ENCODE peak calls at places on chromosome 2, in seven cellular contexts. One of them, this sample, is unnamed. For H3K9me3, the result is how much of the 10 kb centered on the place peaks cover.

GRCh38 chr2:222613715-222614331 is 42.1 kb downstream of the FARSB start:
- DNase-seq in colonic mucosa: no peak
- DNase-seq in T-helper 17 cell: no peak
- DNase-seq in mucosa of descending colon: no peak
- DNase-seq in SJSA1: no peak
- DNase-seq in prostate gland: no peak
- DNase-seq in endodermal cell: peak
- DNase-seq in this sample: no peak

GRCh38 chr2:71423817-71424420 is 29.4 kb upstream of the DYSF start:
- DNase-seq in T-helper 17 cell: no peak
- DNase-seq in endodermal cell: no peak
- DNase-seq in SJSA1: no peak
- DNase-seq in prostate gland: no peak
- DNase-seq in mucosa of descending colon: no peak
- DNase-seq in colonic mucosa: no peak
- DNase-seq in this sample: no peak

GRCh38 chr2:7919510-7919909 is 762.3 kb upstream of the ID2 start:
- DNase-seq in T-helper 17 cell: no peak
- DNase-seq in prostate gland: no peak
- DNase-seq in colonic mucosa: no peak
- DNase-seq in SJSA1: no peak
- DNase-seq in endodermal cell: no peak
- DNase-seq in mucosa of descending colon: no peak
- DNase-seq in this sample: no peak

GRCh38 chr2:208399201-208399600 is 7.4 kb upstream of the PTH2R start:
- DNase-seq in mucosa of descending colon: no peak
- DNase-seq in endodermal cell: no peak
- DNase-seq in colonic mucosa: no peak
- DNase-seq in prostate gland: no peak
- DNase-seq in SJSA1: no peak
- DNase-seq in T-helper 17 cell: no peak
- DNase-seq in this sample: no peak

GRCh38 chr2:160075171-160075570 is 12.8 kb upstream of the PLA2R1 start:
- DNase-seq in endodermal cell: no peak
- DNase-seq in T-helper 17 cell: no peak
- DNase-seq in mucosa of descending colon: peak
- DNase-seq in colonic mucosa: peak
- DNase-seq in SJSA1: no peak
- DNase-seq in prostate gland: no peak
- DNase-seq in this sample: no peak

GRCh38 chr2:74688881-74689280 is 34.8 kb downstream of the SEMA4F start:
- DNase-seq in T-helper 17 cell: no peak
- DNase-seq in mucosa of descending colon: no peak
- DNase-seq in prostate gland: no peak
- DNase-seq in endodermal cell: no peak
- DNase-seq in SJSA1: no peak
- DNase-seq in colonic mucosa: no peak
- DNase-seq in this sample: no peak

GRCh38 chr2:79511320-79511951 is 1.4 kb upstream of the CTNNA2 start:
- DNase-seq in colonic mucosa: peak
- DNase-seq in prostate gland: no peak
- DNase-seq in endodermal cell: peak
- DNase-seq in mucosa of descending colon: peak
- DNase-seq in T-helper 17 cell: no peak
- DNase-seq in SJSA1: no peak
- DNase-seq in this sample: peak

GRCh38 chr2:215002500-215002899 is 135.9 kb downstream of the ABCA12 start:
- DNase-seq in prostate gland: no peak
- DNase-seq in mucosa of descending colon: peak
- DNase-seq in endodermal cell: no peak
- DNase-seq in colonic mucosa: peak
- DNase-seq in SJSA1: no peak
- DNase-seq in T-helper 17 cell: no peak
- DNase-seq in this sample: peak

GRCh38 chr2:162925595-162925994 is 87.0 kb upstream of the KCNH7 start:
- DNase-seq in endodermal cell: no peak
- DNase-seq in prostate gland: no peak
- DNase-seq in mucosa of descending colon: no peak
- DNase-seq in colonic mucosa: no peak
- DNase-seq in SJSA1: no peak
- DNase-seq in T-helper 17 cell: no peak
- DNase-seq in this sample: no peak

GRCh38 chr2:172564376-172564775 is 8.5 kb downstream of the PDK1 start:
- DNase-seq in endodermal cell: no peak
- DNase-seq in T-helper 17 cell: no peak
- DNase-seq in prostate gland: no peak
- DNase-seq in mucosa of descending colon: no peak
- DNase-seq in SJSA1: no peak
- DNase-seq in colonic mucosa: no peak
- DNase-seq in this sample: no peak

GRCh38 chr2:158610059-158610458 is 153.3 kb downstream of the PKP4 start:
- DNase-seq in prostate gland: no peak
- DNase-seq in SJSA1: no peak
- DNase-seq in T-helper 17 cell: no peak
- DNase-seq in colonic mucosa: no peak
- DNase-seq in mucosa of descending colon: no peak
- DNase-seq in endodermal cell: no peak
- DNase-seq in this sample: no peak

GRCh38 chr2:182826051-182826450 is 40.4 kb downstream of the FRZB start:
- DNase-seq in SJSA1: no peak
- DNase-seq in colonic mucosa: no peak
- DNase-seq in prostate gland: no peak
- DNase-seq in mucosa of descending colon: no peak
- DNase-seq in endodermal cell: no peak
- DNase-seq in T-helper 17 cell: no peak
- DNase-seq in this sample: no peak

GRCh38 chr2:99468155-99468554 is 21.7 kb downstream of the REV1 start:
- DNase-seq in T-helper 17 cell: no peak
- DNase-seq in prostate gland: no peak
- DNase-seq in SJSA1: no peak
- DNase-seq in mucosa of descending colon: no peak
- DNase-seq in endodermal cell: no peak
- DNase-seq in colonic mucosa: no peak
- DNase-seq in this sample: no peak

GRCh38 chr2:99470957-99471356 is 18.9 kb downstream of the REV1 start:
- DNase-seq in prostate gland: no peak
- DNase-seq in colonic mucosa: no peak
- DNase-seq in mucosa of descending colon: no peak
- DNase-seq in SJSA1: no peak
- DNase-seq in T-helper 17 cell: no peak
- DNase-seq in endodermal cell: no peak
- DNase-seq in this sample: no peak

GRCh38 chr2:99471635-99472326 is 18.0 kb downstream of the REV1 start:
- DNase-seq in mucosa of descending colon: no peak
- DNase-seq in endodermal cell: no peak
- DNase-seq in colonic mucosa: no peak
- DNase-seq in T-helper 17 cell: no peak
- DNase-seq in prostate gland: no peak
- DNase-seq in SJSA1: no peak
- DNase-seq in this sample: no peak

GRCh38 chr2:99469394-99469793 is 20.4 kb downstream of the REV1 start:
- DNase-seq in colonic mucosa: no peak
- DNase-seq in endodermal cell: no peak
- DNase-seq in prostate gland: no peak
- DNase-seq in T-helper 17 cell: no peak
- DNase-seq in SJSA1: no peak
- DNase-seq in mucosa of descending colon: no peak
- DNase-seq in this sample: no peak

GRCh38 chr2:99467390-99467789 is 22.4 kb downstream of the REV1 start:
- DNase-seq in T-helper 17 cell: no peak
- DNase-seq in endodermal cell: no peak
- DNase-seq in SJSA1: no peak
- DNase-seq in prostate gland: no peak
- DNase-seq in colonic mucosa: no peak
- DNase-seq in mucosa of descending colon: no peak
- DNase-seq in this sample: no peak
- H3K9me3 ChIP-seq in T-helper 17 cell: under half
- H3K9me3 ChIP-seq in endodermal cell: under half
- H3K9me3 ChIP-seq in SJSA1: under half
- H3K9me3 ChIP-seq in prostate gland: under half
- H3K9me3 ChIP-seq in colonic mucosa: under half
- H3K9me3 ChIP-seq in mucosa of descending colon: under half
- H3K9me3 ChIP-seq in this sample: under half

GRCh38 chr2:16036951-16037350 is 96.6 kb downstream of the MYCN start:
- DNase-seq in T-helper 17 cell: no peak
- DNase-seq in prostate gland: no peak
- DNase-seq in SJSA1: no peak
- DNase-seq in mucosa of descending colon: no peak
- DNase-seq in endodermal cell: no peak
- DNase-seq in colonic mucosa: no peak
- DNase-seq in this sample: no peak

GRCh38 chr2:16039055-16039454 is 98.7 kb downstream of the MYCN start:
- DNase-seq in T-helper 17 cell: no peak
- DNase-seq in colonic mucosa: no peak
- DNase-seq in mucosa of descending colon: no peak
- DNase-seq in endodermal cell: peak
- DNase-seq in prostate gland: no peak
- DNase-seq in SJSA1: no peak
- DNase-seq in this sample: no peak

GRCh38 chr2:16038586-16038985 is 98.2 kb downstream of the MYCN start:
- DNase-seq in prostate gland: no peak
- DNase-seq in endodermal cell: peak
- DNase-seq in SJSA1: no peak
- DNase-seq in colonic mucosa: no peak
- DNase-seq in mucosa of descending colon: no peak
- DNase-seq in T-helper 17 cell: no peak
- DNase-seq in this sample: no peak

GRCh38 chr2:16035747-16036745 is 95.7 kb downstream of the MYCN start:
- DNase-seq in endodermal cell: peak
- DNase-seq in mucosa of descending colon: no peak
- DNase-seq in colonic mucosa: no peak
- DNase-seq in T-helper 17 cell: no peak
- DNase-seq in SJSA1: no peak
- DNase-seq in prostate gland: no peak
- DNase-seq in this sample: no peak

DNA sequence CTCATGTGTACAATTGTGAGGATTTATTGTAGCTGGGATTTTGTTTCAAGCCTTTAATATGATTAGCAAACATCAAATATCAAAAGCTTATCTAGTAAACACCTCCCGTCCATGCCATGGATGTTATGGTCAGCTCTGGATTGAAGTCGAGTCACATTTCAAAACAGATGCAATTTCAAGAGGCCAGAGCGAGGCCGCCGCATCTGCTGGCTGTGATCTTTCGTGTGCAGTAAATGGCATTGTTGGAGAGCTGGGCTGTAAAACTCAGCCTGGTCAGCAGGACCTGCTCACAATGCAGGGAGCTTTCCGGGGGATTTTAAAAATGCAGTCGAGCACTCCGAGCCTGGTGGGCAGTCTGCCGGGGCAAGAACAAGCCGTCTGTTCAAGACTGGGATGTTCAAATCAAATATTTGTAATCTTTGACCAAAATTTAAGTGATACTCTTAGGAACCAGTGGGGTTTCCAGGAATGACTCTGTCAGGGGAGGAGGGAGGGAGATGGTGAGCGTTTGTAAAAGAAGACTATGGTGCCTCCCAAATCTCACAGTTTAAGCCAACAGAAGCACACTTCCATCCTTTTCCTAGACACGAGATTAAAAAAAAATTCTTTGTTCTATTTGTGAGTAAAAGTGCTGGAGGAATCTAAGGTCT is 97.6 kb downstream of the MYCN start:
- DNase-seq in T-helper 17 cell: no peak
- DNase-seq in endodermal cell: no peak
- DNase-seq in prostate gland: no peak
- DNase-seq in mucosa of descending colon: no peak
- DNase-seq in SJSA1: no peak
- DNase-seq in colonic mucosa: no peak
- DNase-seq in this sample: no peak
- H3K9me3 ChIP-seq in T-helper 17 cell: under half
- H3K9me3 ChIP-seq in endodermal cell: under half
- H3K9me3 ChIP-seq in prostate gland: under half
- H3K9me3 ChIP-seq in mucosa of descending colon: under half
- H3K9me3 ChIP-seq in SJSA1: under half
- H3K9me3 ChIP-seq in colonic mucosa: under half
- H3K9me3 ChIP-seq in this sample: under half

GRCh38 chr2:145416640-145417039 is 896.7 kb upstream of the ZEB2 start:
- DNase-seq in colonic mucosa: no peak
- DNase-seq in mucosa of descending colon: no peak
- DNase-seq in endodermal cell: no peak
- DNase-seq in prostate gland: no peak
- DNase-seq in SJSA1: no peak
- DNase-seq in T-helper 17 cell: no peak
- DNase-seq in this sample: no peak

GRCh38 chr2:145412155-145412554 is 892.2 kb upstream of the ZEB2 start:
- DNase-seq in prostate gland: no peak
- DNase-seq in colonic mucosa: no peak
- DNase-seq in SJSA1: no peak
- DNase-seq in T-helper 17 cell: no peak
- DNase-seq in endodermal cell: no peak
- DNase-seq in mucosa of descending colon: no peak
- DNase-seq in this sample: no peak

GRCh38 chr2:145413261-145413660 is 893.3 kb upstream of the ZEB2 start:
- DNase-seq in SJSA1: no peak
- DNase-seq in prostate gland: no peak
- DNase-seq in endodermal cell: no peak
- DNase-seq in mucosa of descending colon: no peak
- DNase-seq in T-helper 17 cell: no peak
- DNase-seq in colonic mucosa: no peak
- DNase-seq in this sample: no peak

GRCh38 chr2:145411493-145411892 is 891.6 kb upstream of the ZEB2 start:
- DNase-seq in T-helper 17 cell: no peak
- DNase-seq in colonic mucosa: no peak
- DNase-seq in mucosa of descending colon: no peak
- DNase-seq in SJSA1: no peak
- DNase-seq in prostate gland: no peak
- DNase-seq in endodermal cell: no peak
- DNase-seq in this sample: no peak

GRCh38 chr2:145415151-145415550 is 895.2 kb upstream of the ZEB2 start:
- DNase-seq in SJSA1: no peak
- DNase-seq in endodermal cell: no peak
- DNase-seq in mucosa of descending colon: no peak
- DNase-seq in colonic mucosa: no peak
- DNase-seq in T-helper 17 cell: no peak
- DNase-seq in prostate gland: no peak
- DNase-seq in this sample: no peak
- H3K9me3 ChIP-seq in SJSA1: under half
- H3K9me3 ChIP-seq in endodermal cell: under half
- H3K9me3 ChIP-seq in mucosa of descending colon: under half
- H3K9me3 ChIP-seq in colonic mucosa: under half
- H3K9me3 ChIP-seq in T-helper 17 cell: under half
- H3K9me3 ChIP-seq in prostate gland: under half
- H3K9me3 ChIP-seq in this sample: under half

GRCh38 chr2:89784960-89785359 is 1093.5 kb downstream of the RPIA start:
- DNase-seq in mucosa of descending colon: no peak
- DNase-seq in T-helper 17 cell: no peak
- DNase-seq in SJSA1: no peak
- DNase-seq in colonic mucosa: no peak
- DNase-seq in endodermal cell: no peak
- DNase-seq in prostate gland: no peak
- DNase-seq in this sample: no peak
- H3K9me3 ChIP-seq in mucosa of descending colon: half or more
- H3K9me3 ChIP-seq in T-helper 17 cell: under half
- H3K9me3 ChIP-seq in SJSA1: under half
- H3K9me3 ChIP-seq in colonic mucosa: under half
- H3K9me3 ChIP-seq in endodermal cell: half or more
- H3K9me3 ChIP-seq in prostate gland: under half
- H3K9me3 ChIP-seq in this sample: under half

GRCh38 chr2:185942855-185943254 is 204.3 kb downstream of the FSIP2 start:
- DNase-seq in prostate gland: no peak
- DNase-seq in T-helper 17 cell: no peak
- DNase-seq in endodermal cell: no peak
- DNase-seq in mucosa of descending colon: no peak
- DNase-seq in colonic mucosa: no peak
- DNase-seq in SJSA1: no peak
- DNase-seq in this sample: no peak
- H3K9me3 ChIP-seq in prostate gland: under half
- H3K9me3 ChIP-seq in T-helper 17 cell: under half
- H3K9me3 ChIP-seq in endodermal cell: under half
- H3K9me3 ChIP-seq in mucosa of descending colon: under half
- H3K9me3 ChIP-seq in colonic mucosa: under half
- H3K9me3 ChIP-seq in SJSA1: under half
- H3K9me3 ChIP-seq in this sample: under half

This sample was measured in body of pancreas.